ENCODE peak calls at places on chromosomes 3 and 15, in five cellular contexts. C is tibial artery; H is naive thymus-derived CD4-positive, alpha-beta T cell; T is adrenal gland; M is tibial nerve. U is an unnamed sample.

GRCh38 chr15:62439543-62440016 is 274.5 kb upstream of the C2CD4B start:
- DNase-seq in C (no peak), H (no peak), T (no peak), M (no peak), U (no peak)

GRCh38 chr15:30924353-30924752 is 20.6 kb downstream of the FAN1 start:
- DNase-seq in C (no peak), H (no peak), T (no peak), M (no peak), U (no peak)

GRCh38 chr15:63509056-63509696 is 4.8 kb downstream of the USP3 start:
- DNase-seq in C (no peak), H (no peak), T (no peak), M (no peak), U (no peak)

GRCh38 chr3:15726043-15726442 is 71.7 kb downstream of the ANKRD28 start:
- DNase-seq in C (no peak), H (no peak), T (no peak), M (no peak), U (no peak)

GRCh38 chr3:14780927-14781507 is 37.7 kb upstream of the FGD5 start:
- DNase-seq in C (peak; percentile 59), H (no peak), T (no peak), M (no peak), U (peak; percentile 14)

GRCh38 chr3:71955549-71956373 is 170.8 kb upstream of the PROK2 start:
- DNase-seq in C (peak; percentile 84), H (peak; percentile 5), T (peak; percentile 84), M (peak; percentile 64), U (peak; percentile 34)

GRCh38 chr3:98784666-98785600 is 21.8 kb downstream of the ST3GAL6 start:
- DNase-seq in C (no peak), H (no peak), T (no peak), M (no peak), U (peak; percentile 70)

GRCh38 chr3:157074490-157074889 is 85.5 kb downstream of the CCNL1 start:
- DNase-seq in C (no peak), H (no peak), T (no peak), M (no peak), U (no peak)

GRCh38 chr3:23128655-23129054 is 74.5 kb upstream of the UBE2E2 start:
- DNase-seq in C (no peak), H (no peak), T (no peak), M (no peak), U (no peak)

GRCh38 chr15:77546870-77547269 is 85.8 kb downstream of the LINGO1 start:
- DNase-seq in C (no peak), H (no peak), T (no peak), M (no peak), U (no peak)

GRCh38 chr3:115487972-115488371 is 135.3 kb upstream of the GAP43 start:
- DNase-seq in C (no peak), H (no peak), T (no peak), M (no peak), U (no peak)

GRCh38 chr3:177463863-177464262 is 266.6 kb upstream of the TBL1XR1 start:
- DNase-seq in C (no peak), H (no peak), T (no peak), M (no peak), U (no peak)

GRCh38 chr15:59222906-59223579 is 16.4 kb downstream of the LDHAL6B start:
- DNase-seq in C (no peak), H (no peak), T (no peak), M (no peak), U (no peak)

GRCh38 chr15:62059108-62059817 is 984 bp downstream of the VPS13C start:
- DNase-seq in C (no peak), H (no peak), T (no peak), M (no peak), U (no peak)

GRCh38 chr15:62895905-62896316 is 146.6 kb upstream of the TPM1 start:
- DNase-seq in C (no peak), H (no peak), T (no peak), M (no peak), U (peak; percentile 96)

GRCh38 chr15:92667291-92667904 is 11.8 kb upstream of the FAM174B start:
- DNase-seq in C (no peak), H (no peak), T (no peak), M (no peak), U (no peak)

GRCh38 chr15:64068133-64068532 is 21.8 kb upstream of the DAPK2 start:
- DNase-seq in C (no peak), H (no peak), T (no peak), M (no peak), U (no peak)

GRCh38 chr15:65519781-65520299 is 2.4 kb upstream of the DPP8 start:
- DNase-seq in C (no peak), H (no peak), T (no peak), M (no peak), U (no peak)

GRCh38 chr15:62524848-62525247 is 359.8 kb upstream of the C2CD4B start:
- DNase-seq in C (no peak), H (no peak), T (no peak), M (no peak), U (no peak)

GRCh38 chr3:133821767-133822638 is 16.4 kb downstream of the SRPRB start:
- DNase-seq in C (peak; percentile 71), H (no peak), T (peak; percentile 65), M (peak; percentile 57), U (peak; percentile 63)

GRCh38 chr15:73716417-73716816 is 32.2 kb downstream of the CD276 start:
- DNase-seq in C (no peak), H (no peak), T (no peak), M (no peak), U (no peak)

GRCh38 chr15:66654718-66655375 is 47.2 kb upstream of the SMAD6 start:
- DNase-seq in C (no peak), H (peak; percentile 43), T (no peak), M (no peak), U (no peak)

GRCh38 chr3:71760140-71760539 is 6.5 kb downstream of the GPR27 start:
- DNase-seq in C (no peak), H (no peak), T (no peak), M (no peak), U (no peak)

GRCh38 chr3:242986-243706 is 46.6 kb downstream of the CHL1 start:
- DNase-seq in C (no peak), H (no peak), T (no peak), M (no peak), U (peak; percentile 32)

GRCh38 chr3:177538743-177539730 is 341.8 kb upstream of the TBL1XR1 start:
- DNase-seq in C (no peak), H (peak; percentile 15), T (no peak), M (no peak), U (no peak)

GRCh38 chr3:135981701-135982403 is 16.3 kb downstream of the PPP2R3A start:
- DNase-seq in C (no peak), H (no peak), T (no peak), M (no peak), U (no peak)

GRCh38 chr3:78875431-78875830 is 892.4 kb downstream of the ROBO1 start:
- DNase-seq in C (no peak), H (no peak), T (no peak), M (no peak), U (no peak)

GRCh38 chr15:74423443-74424257 is 10.1 kb downstream of the SEMA7A start:
- DNase-seq in C (no peak), H (no peak), T (no peak), M (no peak), U (no peak)

DNA sequence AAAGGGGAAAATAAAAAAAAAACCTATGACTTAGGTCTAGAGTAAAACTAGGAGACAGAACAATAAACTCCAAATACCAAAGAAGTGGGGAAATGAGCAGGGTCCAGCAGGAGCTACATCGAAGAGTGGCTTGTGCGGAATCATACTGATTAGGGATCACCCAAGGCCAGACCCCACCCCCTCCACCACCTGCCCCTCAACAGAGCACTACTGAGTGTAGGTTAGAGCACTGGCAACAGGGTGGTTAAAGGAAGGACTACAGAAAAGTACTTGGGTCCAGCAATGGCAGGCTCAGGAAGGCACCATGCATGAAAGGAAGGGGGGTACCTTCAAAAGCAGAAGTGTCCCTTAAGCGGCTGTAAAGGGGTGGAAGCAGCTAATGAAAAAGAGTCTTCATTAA is 96.2 kb downstream of the UBE3A start:
- DNase-seq in C (no peak), H (no peak), T (no peak), M (no peak), U (no peak)
- H3K36me3 ChIP-seq in C (peaks cover 47% of the 10 kb centered on the region), H (peaks cover 5% of the 10 kb centered on the region), T (no peaks in the 10 kb centered on the region), M (no peaks in the 10 kb centered on the region), U (no peaks in the 10 kb centered on the region)

GRCh38 chr15:90877996-90878395 is 6.3 kb upstream of the FES start:
- DNase-seq in C (no peak), H (no peak), T (no peak), M (no peak), U (no peak)

GRCh38 chr15:90878660-90879059 is 5.6 kb upstream of the FES start:
- DNase-seq in C (no peak), H (no peak), T (no peak), M (no peak), U (no peak)

GRCh38 chr15:90880381-90881145 is 3.7 kb upstream of the FES start:
- DNase-seq in C (peak; percentile 64), H (no peak), T (no peak), M (no peak), U (no peak)

GRCh38 chr15:90881181-90881977 is 2.9 kb upstream of the FES start:
- DNase-seq in C (peak; percentile 69), H (no peak), T (no peak), M (no peak), U (no peak)

GRCh38 chr15:90879730-90880366 is 4.5 kb upstream of the FES start:
- DNase-seq in C (peak; percentile 64), H (no peak), T (no peak), M (no peak), U (no peak)
- H3K36me3 ChIP-seq in C (peaks cover 72% of the 10 kb centered on the region), H (no peaks in the 10 kb centered on the region), T (no peaks in the 10 kb centered on the region), M (peaks cover 39% of the 10 kb centered on the region), U (peaks cover 6% of the 10 kb centered on the region)

DNA sequence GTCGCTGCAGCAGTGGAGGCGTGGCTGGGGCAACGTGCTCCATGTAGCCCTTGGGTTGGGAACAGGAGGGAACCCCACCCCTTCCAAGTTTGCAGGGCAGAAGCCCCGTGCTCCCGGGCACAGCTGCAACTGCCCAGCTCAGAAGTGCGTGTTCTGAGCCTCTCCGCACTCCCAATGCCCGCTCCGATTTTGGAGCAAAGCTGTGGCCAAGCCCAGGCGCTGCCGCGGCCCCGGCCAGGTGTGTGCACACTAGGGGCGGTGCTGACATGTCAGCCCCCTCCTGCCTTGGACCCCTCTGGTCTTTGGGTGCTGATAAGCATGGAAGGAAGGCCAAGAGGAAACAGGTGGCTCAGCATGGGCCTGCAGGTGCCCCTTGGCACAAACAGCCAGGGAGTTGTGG is 87.6 kb upstream of the TTBK2 start:
- DNase-seq in C (no peak), H (no peak), T (no peak), M (no peak), U (no peak)
- H3K36me3 ChIP-seq in C (peaks cover 91% of the 10 kb centered on the region), H (no peaks in the 10 kb centered on the region), T (no peaks in the 10 kb centered on the region), M (no peaks in the 10 kb centered on the region), U (peaks cover 2% of the 10 kb centered on the region)

GRCh38 chr15:60299452-60300047 is 98.2 kb downstream of the ANXA2 start:
- DNase-seq in C (no peak), H (no peak), T (no peak), M (no peak), U (no peak)

GRCh38 chr15:60297047-60297446 is 100.7 kb downstream of the ANXA2 start:
- DNase-seq in C (no peak), H (no peak), T (no peak), M (no peak), U (no peak)

DNA sequence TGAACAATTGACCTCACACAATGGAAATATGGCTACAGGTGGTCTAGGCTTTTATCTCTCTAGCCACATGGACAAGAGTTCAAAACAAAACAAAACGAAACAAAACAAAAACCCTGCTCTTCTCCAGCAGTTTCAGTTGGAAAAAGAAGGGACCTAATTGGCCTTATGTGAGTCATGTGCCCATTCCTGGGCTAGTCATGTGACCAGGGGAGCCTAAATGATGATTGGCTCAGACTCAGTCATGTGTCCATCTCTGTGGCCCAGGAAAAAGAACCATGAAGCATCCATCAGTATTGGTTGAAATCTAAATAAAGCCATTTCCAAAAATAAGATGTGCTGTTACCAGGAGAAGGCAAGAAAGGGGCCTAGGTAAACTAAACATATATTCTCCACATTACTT is 96.8 kb downstream of the ANXA2 start:
- DNase-seq in C (no peak), H (no peak), T (no peak), M (no peak), U (no peak)
- H3K36me3 ChIP-seq in C (no peaks in the 10 kb centered on the region), H (no peaks in the 10 kb centered on the region), T (no peaks in the 10 kb centered on the region), M (no peaks in the 10 kb centered on the region), U (no peaks in the 10 kb centered on the region)